ENCODE peak calls at places on chromosomes 7 and 10, in six cellular contexts. C is HCT116; W is EL; H is activated T-helper 1 cell treated with anti-CD3 and anti-CD28 coated beads, Interleukin-12 subunit alpha, Interleukin-12 subunit beta, Interleukin-2, Interleukin-4 antibody, amounts not matched to agents 30 ng/mL and 10 ng/mL and 1 ng/mL, durations not matched to agents 14 hours and 24 hours and 36 hours; Q is lower leg skin; D is stimulated activated CD8-positive, alpha-beta memory T cell treated with anti-CD3 and anti-CD28 coated beads, Interleukin-15, amount 100 ng/mL, for 48 hours. K is an unnamed sample.

GRCh38 chr7:66296-66695 is 126.1 kb upstream of the FAM20C start:
- DNase-seq in D (no peak), H (no peak), C (no peak), Q (no peak), W (no peak), K (no peak)

GRCh38 chr7:106376026-106376799 is 91.4 kb upstream of the NAMPT start:
- DNase-seq in Q (no peak), D (no peak), W (no peak), H (no peak), C (no peak), K (no peak)

GRCh38 chr7:158141221-158141582 is 446.4 kb downstream of the PTPRN2 start:
- DNase-seq in Q (no peak), H (no peak), C (no peak), W (no peak), D (no peak), K (no peak)

GRCh38 chr7:24751484-24751883 is 5.8 kb downstream of the GSDME start:
- DNase-seq in D (no peak), C (no peak), Q (no peak), H (no peak), W (no peak), K (no peak)

GRCh38 chr7:78576196-78576595 is 777.6 kb downstream of the PHTF2 start:
- DNase-seq in H (no peak), C (no peak), W (peak), D (no peak), Q (no peak), K (no peak)

GRCh38 chr10:24208661-24209420 is at the start of gene KIAA1217:
- DNase-seq in C (no peak), Q (peak), W (no peak), H (peak), D (no peak), K (peak)

GRCh38 chr7:2403718-2404648 is 572 bp downstream of the CHST12 start:
- DNase-seq in C (no peak), W (peak), Q (no peak), D (no peak), H (no peak), K (peak)

GRCh38 chr10:4331150-4331549 is 494.9 kb upstream of the AKR1E2 start:
- DNase-seq in H (no peak), Q (no peak), C (no peak), D (no peak), W (no peak), K (no peak)

K was measured in adrenal gland.